ENCODE peak calls at places on chromosome 14, in six cellular contexts. X is mesendoderm, I is neural progenitor cell, K is small intestine, Z is aorta, A is A549. P is an unnamed sample.

GRCh38 chr14:99884834-99885648 is 91.8 kb downstream of the EML1 start:
- DNase-seq in Z (no peak), I (peak; percentile 76), K (peak; percentile 61), A (peak; percentile 69), X (peak; percentile 59), P (no peak)

GRCh38 chr14:59897757-59898383 is 22.1 kb upstream of the LRRC9 start:
- DNase-seq in A (peak; percentile 40), K (peak; percentile 35), X (peak; percentile 55), I (peak; percentile 74), Z (no peak), P (no peak)

GRCh38 chr14:51328089-51328941 is 88.3 kb downstream of the TMX1 start:
- DNase-seq in X (peak; percentile 25), I (no peak), K (no peak), Z (no peak), A (peak; percentile 9), P (no peak)

GRCh38 chr14:50475460-50475859 is 56.9 kb downstream of the MAP4K5 start:
- DNase-seq in Z (no peak), I (no peak), A (no peak), X (peak; percentile 23), K (peak; percentile 5), P (no peak)

GRCh38 chr14:99562848-99563748 is 40.9 kb downstream of the CCDC85C start:
- DNase-seq in X (peak; percentile 91), Z (peak; percentile 89), I (peak; percentile 97), K (peak; percentile 75), A (peak; percentile 86), P (peak; percentile 78)

GRCh38 chr14:81221579-81222102 is 882 bp upstream of the GTF2A1 start:
- DNase-seq in A (peak; percentile 3), Z (no peak), I (no peak), K (no peak), X (peak; percentile 50), P (no peak)

GRCh38 chr14:55339770-55340169 is 68.5 kb downstream of the FBXO34 start:
- DNase-seq in K (no peak), I (no peak), A (no peak), X (no peak), Z (no peak), P (no peak)

GRCh38 chr14:66228267-66228970 is 257.8 kb upstream of the CCDC196 start:
- DNase-seq in X (no peak), K (no peak), I (no peak), Z (no peak), A (peak; percentile 6), P (no peak)

GRCh38 chr14:94161087-94161486 is 13.0 kb upstream of the PPP4R4 start:
- DNase-seq in I (no peak), K (no peak), A (no peak), X (no peak), Z (no peak), P (no peak)

GRCh38 chr14:61511558-61511924 is 183.8 kb upstream of the HIF1A start:
- DNase-seq in X (no peak), K (no peak), A (no peak), I (no peak), Z (no peak), P (no peak)

GRCh38 chr14:60266021-60266937 is 17.3 kb downstream of the PPM1A start:
- DNase-seq in Z (no peak), I (peak; percentile 18), X (peak; percentile 60), K (peak; percentile 54), A (no peak), P (no peak)

GRCh38 chr14:37591311-37591940 is 3.6 kb downstream of the FOXA1 start:
- DNase-seq in K (peak; percentile 49), X (peak; percentile 90), A (peak; percentile 80), Z (peak; percentile 75), I (peak; percentile 88), P (no peak)

GRCh38 chr14:50726372-50727107 is 58.4 kb upstream of the SAV1 start:
- DNase-seq in K (no peak), X (no peak), A (no peak), Z (no peak), I (no peak), P (no peak)

GRCh38 chr14:60221441-60221840 is 27.6 kb upstream of the PPM1A start:
- DNase-seq in X (no peak), A (no peak), Z (no peak), I (no peak), K (no peak), P (no peak)

GRCh38 chr14:21989090-21989489 is 315.5 kb upstream of the OR4E1 start:
- DNase-seq in X (no peak), A (peak; percentile 29), K (no peak), Z (no peak), I (no peak), P (no peak)

GRCh38 chr14:50012644-50013043 is 103.7 kb downstream of the VCPKMT start:
- DNase-seq in I (no peak), A (no peak), Z (no peak), K (no peak), X (no peak), P (no peak)

GRCh38 chr14:100221419-100222218 is 17.3 kb upstream of the YY1 start:
- DNase-seq in I (peak; percentile 91), K (peak; percentile 89), Z (no peak), X (peak; percentile 91), A (no peak), P (no peak)

GRCh38 chr14:67482765-67483164 is 5.8 kb downstream of the TMEM229B start:
- DNase-seq in K (no peak), Z (no peak), X (no peak), A (no peak), I (no peak), P (no peak)

GRCh38 chr14:21723431-21724045 is 49.9 kb upstream of the OR4E1 start:
- DNase-seq in K (peak; percentile 5), I (peak; percentile 89), Z (no peak), A (peak; percentile 41), X (peak; percentile 89), P (peak; percentile 63)

GRCh38 chr14:68363841-68364711 is 428.8 kb downstream of the ZFP36L1 start:
- DNase-seq in X (peak; percentile 97), A (peak; percentile 34), K (no peak), Z (peak; percentile 79), I (peak; percentile 95), P (no peak)

GRCh38 chr14:52313903-52314481 is at the start of gene PTGER2:
- DNase-seq in X (peak; percentile 49), Z (peak; percentile 97), K (peak; percentile 71), A (peak; percentile 63), I (peak; percentile 78), P (peak; percentile 16)

GRCh38 chr14:30874999-30875787 is 834 bp downstream of the COCH start:
- DNase-seq in K (no peak), I (peak; percentile 50), X (peak; percentile 53), Z (peak; percentile 70), A (no peak), P (no peak)
- H3K4me3 ChIP-seq in K (peak overlapping the region; percentile 53), I (peak overlapping the region; percentile 65), X (peak overlapping the region; percentile 48), Z (peak overlapping the region; percentile 46), A (peak overlapping the region; percentile 86), P (peak overlapping the region; percentile 25)

GRCh38 chr14:24885410-24885913 is 164.5 kb downstream of the STXBP6 start:
- DNase-seq in Z (no peak), A (no peak), X (no peak), K (no peak), I (no peak), P (no peak)
- H3K4me1 ChIP-seq in Z (no peaks in the 10 kb centered on the region), A (no peaks in the 10 kb centered on the region), X (no peaks in the 10 kb centered on the region), K (no peaks in the 10 kb centered on the region), I (no peaks in the 10 kb centered on the region), P (no peaks in the 10 kb centered on the region)

GRCh38 chr14:73209943-73210342 is 27.4 kb upstream of the PAPLN start:
- DNase-seq in Z (no peak), A (no peak), K (no peak), X (no peak), I (no peak), P (no peak)
- H3K4me3 ChIP-seq in Z (no peak overlapping the region), A (no peak overlapping the region), K (no peak overlapping the region), X (no peak overlapping the region), I (no peak overlapping the region), P (no peak overlapping the region)

DNA sequence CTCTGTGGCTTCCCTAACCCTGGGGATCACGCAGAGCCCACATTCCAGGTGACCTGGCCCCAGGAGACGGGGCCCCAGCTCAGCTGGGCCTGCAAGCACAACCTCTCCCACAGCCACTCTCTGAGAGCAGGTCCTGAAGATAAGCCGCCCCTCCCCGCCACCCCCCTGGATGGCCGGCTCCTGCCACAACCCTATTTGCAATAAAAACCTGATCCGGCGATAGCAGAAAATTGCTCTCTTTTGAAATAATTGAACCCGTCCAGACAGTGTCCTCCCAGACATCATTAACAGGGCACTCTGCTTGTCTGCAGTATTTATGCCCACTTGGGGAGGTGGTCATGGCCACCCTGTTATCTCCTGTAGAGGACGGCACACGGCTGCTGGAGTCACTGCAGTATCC is 5.0 kb downstream of the C14orf180 start:
- DNase-seq in A (no peak), Z (no peak), X (no peak), K (no peak), I (no peak), P (no peak)
- H3K4me1 ChIP-seq in A (no peaks in the 10 kb centered on the region), Z (no peaks in the 10 kb centered on the region), X (no peaks in the 10 kb centered on the region), K (no peaks in the 10 kb centered on the region), I (no peaks in the 10 kb centered on the region), P (no peaks in the 10 kb centered on the region)

DNA sequence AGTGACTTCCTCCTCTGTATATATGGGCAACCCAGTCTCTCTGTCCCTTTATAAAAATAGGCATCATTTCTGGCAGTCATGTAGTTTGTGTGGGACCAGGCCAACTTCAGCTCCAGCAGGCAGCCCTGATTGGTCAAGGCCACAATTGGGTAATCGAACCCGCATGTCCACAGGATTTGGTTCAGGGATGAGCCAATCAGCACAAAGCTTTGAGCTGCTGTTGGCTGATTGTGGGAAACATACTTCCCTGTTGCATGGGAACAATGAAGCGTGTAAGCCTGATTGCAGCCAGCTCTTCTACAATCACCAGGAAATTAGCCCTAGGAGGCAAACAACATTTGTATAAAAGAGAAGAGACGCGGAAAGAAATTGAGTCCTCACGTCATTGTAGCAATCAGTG is 328.6 kb downstream of the PCNX1 start:
- DNase-seq in X (peak; percentile 53), A (no peak), I (peak; percentile 87), Z (no peak), K (peak; percentile 4), P (no peak)
- H3K4me3 ChIP-seq in X (no peak overlapping the region), A (no peak overlapping the region), I (no peak overlapping the region), Z (no peak overlapping the region), K (no peak overlapping the region), P (no peak overlapping the region)

GRCh38 chr14:35470775-35471174 is 63.2 kb upstream of the INSM2 start:
- DNase-seq in Z (no peak), A (no peak), K (peak; percentile 3), X (peak; percentile 40), I (peak; percentile 49), P (peak; percentile 4)
- H3K4me1 ChIP-seq in Z (no peaks in the 10 kb centered on the region), A (no peaks in the 10 kb centered on the region), K (no peaks in the 10 kb centered on the region), X (no peaks in the 10 kb centered on the region), I (peaks cover 3% of the 10 kb centered on the region), P (no peaks in the 10 kb centered on the region)

GRCh38 chr14:103207404-103208072 is 84.3 kb downstream of the TNFAIP2 start:
- DNase-seq in K (peak; percentile 22), A (no peak), Z (peak; percentile 85), I (peak; percentile 45), X (no peak), P (no peak)

GRCh38 chr14:103207038-103207403 is 83.8 kb downstream of the TNFAIP2 start:
- DNase-seq in X (peak; percentile 71), I (peak; percentile 66), K (peak; percentile 73), A (no peak), Z (peak; percentile 92), P (no peak)

GRCh38 chr14:103204852-103205540 is 81.7 kb downstream of the TNFAIP2 start:
- DNase-seq in K (no peak), A (peak; percentile 81), I (no peak), Z (peak; percentile 24), X (peak; percentile 60), P (no peak)

GRCh38 chr14:103205541-103205906 is 82.3 kb downstream of the TNFAIP2 start:
- DNase-seq in A (no peak), X (no peak), K (no peak), I (no peak), Z (peak; percentile 38), P (no peak)

GRCh38 chr14:103206023-103206481 is 82.8 kb downstream of the TNFAIP2 start:
- DNase-seq in X (no peak), I (no peak), Z (peak; percentile 65), A (no peak), K (no peak), P (no peak)
- H3K4me3 ChIP-seq in X (no peak overlapping the region), I (no peak overlapping the region), Z (no peak overlapping the region), A (no peak overlapping the region), K (no peak overlapping the region), P (no peak overlapping the region)